ENCODE peak calls at places on chromosome 22, in nine cellular contexts. L is right lobe of liver; M is coronary artery; Z is astrocyte of the spinal cord; D is CD8-positive, alpha-beta T cell; X is BJ; Q is endothelial cell of umbilical vein; N is dorsolateral prefrontal cortex; I is fibroblast of mammary gland. Y is an unnamed sample.

GRCh38 chr22:20786536-20786979 is 12.6 kb downstream of the SERPIND1 start:
- DNase-seq in L (peak; percentile 61), M (no peak), Z (no peak), D (no peak), X (no peak), Q (no peak), N (no peak), I (no peak), Y (no peak)

GRCh38 chr22:29314537-29315285 is 786 bp downstream of the RASL10A start:
- DNase-seq in L (peak; percentile 52), M (no peak), Z (no peak), D (no peak), X (no peak), Q (no peak), N (no peak), I (no peak), Y (no peak)

GRCh38 chr22:39625554-39626537 is 55.3 kb downstream of the CACNA1I start:
- DNase-seq in L (peak; percentile 27), M (no peak), Z (no peak), D (no peak), X (no peak), Q (no peak), N (no peak), I (no peak), Y (no peak)

GRCh38 chr22:33476206-33476605 is 418.0 kb upstream of the SYN3 start:
- DNase-seq in L (no peak), M (no peak), Z (no peak), D (no peak), X (no peak), Q (no peak), N (no peak), I (no peak), Y (no peak)

GRCh38 chr22:24938741-24939341 is 7.7 kb downstream of the LHFPL7 start:
- DNase-seq in L (no peak), M (no peak), Z (peak; percentile 32), D (no peak), X (no peak), Q (peak; percentile 43), N (no peak), I (peak; percentile 39), Y (no peak)

GRCh38 chr22:25970348-25970995 is 198.8 kb upstream of the SEZ6L start:
- DNase-seq in L (no peak), M (no peak), Z (no peak), D (no peak), X (no peak), Q (no peak), N (no peak), I (no peak), Y (no peak)

GRCh38 chr22:39688186-39688768 is 117.7 kb downstream of the CACNA1I start:
- DNase-seq in L (no peak), M (no peak), Z (no peak), D (no peak), X (no peak), Q (no peak), N (no peak), I (no peak), Y (no peak)

GRCh38 chr22:47798229-47798628 is 1035.8 kb downstream of the TBC1D22A start:
- DNase-seq in L (no peak), M (no peak), Z (no peak), D (peak; percentile 11), X (no peak), Q (no peak), N (no peak), I (no peak), Y (no peak)

GRCh38 chr22:43956383-43956782 is 1.1 kb downstream of the SAMM50 start:
- DNase-seq in L (no peak), M (no peak), Z (no peak), D (no peak), X (no peak), Q (no peak), N (no peak), I (no peak), Y (no peak)

GRCh38 chr22:43955883-43956286 is 643 bp downstream of the SAMM50 start:
- DNase-seq in L (no peak), M (no peak), Z (peak; percentile 3), D (no peak), X (no peak), Q (no peak), N (no peak), I (peak; percentile 12), Y (no peak)

GRCh38 chr22:43953988-43954771 is 1.1 kb upstream of the SAMM50 start:
- DNase-seq in L (no peak), M (no peak), Z (no peak), D (no peak), X (no peak), Q (no peak), N (no peak), I (no peak), Y (no peak)

GRCh38 chr22:43956805-43957463 is 1.7 kb downstream of the SAMM50 start:
- DNase-seq in L (no peak), M (no peak), Z (no peak), D (no peak), X (no peak), Q (peak; percentile 31), N (no peak), I (no peak), Y (no peak)

GRCh38 chr22:43955040-43955882 is at the start of gene SAMM50:
- DNase-seq in L (peak; percentile 92), M (peak; percentile 93), Z (peak; percentile 85), D (peak; percentile 93), X (peak; percentile 58), Q (peak; percentile 95), N (peak; percentile 93), I (peak; percentile 87), Y (peak; percentile 51)
- TF ChIP-seq CTCF in L (no peak), M (no peak), Z (peak; percentile 8), D (no peak), X (peak; percentile 19), Q (no peak), N (peak; percentile 9), I (no peak), Y (no peak)

DNA sequence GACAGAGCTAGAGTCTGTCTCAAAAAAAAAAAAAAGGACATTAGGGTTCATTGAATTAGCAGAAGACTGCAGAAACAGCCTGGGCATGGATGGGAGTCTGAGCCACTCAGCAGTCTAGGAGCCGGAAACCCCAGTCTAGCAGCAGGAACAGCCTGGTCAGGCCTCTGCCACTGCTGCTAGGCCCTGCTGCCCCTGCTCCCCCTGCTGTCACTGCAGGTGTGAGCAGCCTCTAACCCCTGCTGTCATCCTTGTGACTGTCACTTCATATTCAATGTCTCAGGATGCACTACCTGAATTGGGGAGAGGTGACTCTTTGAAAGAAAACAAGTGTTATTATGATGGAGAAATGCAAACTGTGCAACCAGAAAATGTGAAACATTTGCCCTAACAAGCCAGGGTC is 7.0 kb upstream of the DDX17 start:
- DNase-seq in L (no peak), M (no peak), Z (no peak), D (peak; percentile 68), X (no peak), Q (no peak), N (no peak), I (no peak), Y (no peak)
- TF ChIP-seq CTCF in L (no peak), M (no peak), Z (no peak), D (no peak), X (no peak), Q (no peak), N (no peak), I (no peak), Y (peak; percentile 21)

GRCh38 chr22:41731609-41732008 is 32.3 kb downstream of the MEI1 start:
- DNase-seq in L (no peak), M (no peak), Z (no peak), D (no peak), X (no peak), Q (no peak), N (no peak), I (no peak), Y (no peak)

GRCh38 chr22:41722496-41722895 is 23.2 kb downstream of the MEI1 start:
- DNase-seq in L (no peak), M (no peak), Z (no peak), D (no peak), X (no peak), Q (no peak), N (no peak), I (no peak), Y (no peak)

DNA sequence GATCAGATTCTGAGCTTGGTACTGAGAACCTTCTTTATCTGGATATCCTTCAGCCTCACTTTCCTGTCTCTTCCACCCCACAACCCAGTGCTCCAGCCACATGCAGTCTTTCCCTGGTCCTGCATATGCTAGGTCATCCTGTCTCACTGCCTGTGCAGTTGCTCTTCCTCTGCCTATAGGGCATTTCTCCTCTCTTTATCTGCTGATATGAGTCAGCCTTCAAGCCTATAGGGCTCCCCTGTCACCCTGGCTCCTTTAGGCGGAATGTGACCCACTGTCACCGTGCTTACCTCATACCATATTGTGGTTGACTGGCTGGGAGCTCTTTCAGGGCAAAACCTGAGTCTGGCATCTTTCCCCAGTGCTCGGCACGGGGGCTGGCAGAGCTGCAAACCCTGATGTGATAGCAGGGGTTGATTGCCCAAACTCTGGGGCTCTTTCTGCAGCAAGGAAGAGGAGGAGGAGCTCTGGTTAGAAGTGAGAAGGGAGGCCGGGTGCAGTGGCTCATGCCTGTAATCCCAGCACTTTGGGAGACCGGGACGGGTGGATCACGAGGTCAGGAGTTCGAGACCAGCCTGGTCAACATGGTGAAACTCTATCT is 26.3 kb downstream of the MEI1 start:
- DNase-seq in L (no peak), M (no peak), Z (no peak), D (no peak), X (no peak), Q (no peak), N (no peak), I (no peak), Y (no peak)
- TF ChIP-seq CTCF in L (no peak), M (no peak), Z (no peak), D (no peak), X (no peak), Q (no peak), N (no peak), I (no peak), Y (no peak)

GRCh38 chr22:23380230-23380573 is 199.9 kb downstream of the IGLL1 start:
- DNase-seq in L (no peak), M (no peak), Z (no peak), D (no peak), X (no peak), Q (no peak), N (no peak), I (no peak), Y (no peak)

GRCh38 chr22:23377767-23378166 is 197.5 kb downstream of the BCR start:
- DNase-seq in L (no peak), M (no peak), Z (no peak), D (no peak), X (no peak), Q (no peak), N (no peak), I (no peak), Y (no peak)

GRCh38 chr22:23375031-23375827 is 194.9 kb downstream of the BCR start:
- DNase-seq in L (no peak), M (peak; percentile 14), Z (no peak), D (no peak), X (no peak), Q (no peak), N (no peak), I (no peak), Y (no peak)

GRCh38 chr22:23373601-23374000 is 193.3 kb downstream of the BCR start:
- DNase-seq in L (no peak), M (peak; percentile 19), Z (no peak), D (no peak), X (no peak), Q (no peak), N (no peak), I (no peak), Y (no peak)

DNA sequence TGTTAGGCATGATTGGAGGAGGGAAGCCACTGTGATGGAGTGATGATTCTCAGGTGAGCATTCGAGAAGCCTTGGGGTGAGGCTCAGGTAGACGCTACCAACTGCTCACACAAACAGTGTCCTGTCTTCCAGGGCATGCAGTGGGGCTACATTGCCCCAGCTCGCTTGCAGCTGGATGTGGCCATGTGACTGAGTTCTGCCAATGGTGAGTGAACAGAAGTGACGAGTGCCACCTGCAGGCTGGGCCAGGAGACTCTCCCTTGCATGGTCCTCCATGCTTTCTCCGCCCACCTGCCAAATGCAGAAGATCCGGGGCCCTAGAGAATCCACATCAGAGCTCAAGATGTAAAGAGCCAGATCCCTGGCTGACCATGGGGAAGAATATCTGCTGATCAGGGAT is 195.9 kb downstream of the BCR start:
- DNase-seq in L (no peak), M (no peak), Z (no peak), D (no peak), X (no peak), Q (peak; percentile 20), N (no peak), I (peak; percentile 17), Y (no peak)
- TF ChIP-seq CTCF in L (no peak), M (no peak), Z (peak; percentile 50), D (peak; percentile 18), X (peak; percentile 16), Q (peak; percentile 44), N (no peak), I (peak; percentile 23), Y (peak; percentile 35)